ENCODE peak calls at places on chromosomes 1 and 21, in six cellular contexts. Q, T, O, L, N and J are unnamed samples.

GRCh38 chr1:87682565-87682964 is 353.9 kb downstream of the LMO4 start:
- DNase-seq in Q (no peak), L (no peak), T (no peak), N (no peak), O (no peak), J (no peak)

GRCh38 chr21:45381036-45381787 is 23.8 kb upstream of the COL18A1 start:
- DNase-seq in O (peak; percentile 56), L (no peak), T (no peak), N (no peak), Q (no peak), J (no peak)

GRCh38 chr21:43981871-43982210 is 30.3 kb upstream of the TRAPPC10 start:
- DNase-seq in N (no peak), O (no peak), T (peak; percentile 80), L (no peak), Q (no peak), J (no peak)

GRCh38 chr1:240399381-240399780 is 212.6 kb downstream of the GREM2 start:
- DNase-seq in T (no peak), L (peak; percentile 86), Q (peak; percentile 91), N (no peak), O (no peak), J (no peak)

GRCh38 chr1:81948495-81948894 is 147.8 kb downstream of the ADGRL2 start:
- DNase-seq in Q (no peak), N (no peak), O (no peak), T (no peak), L (no peak), J (no peak)

GRCh38 chr1:111513410-111514020 is 10.1 kb upstream of the ADORA3 start:
- DNase-seq in T (no peak), L (no peak), Q (no peak), N (no peak), O (peak; percentile 56), J (no peak)

GRCh38 chr1:58442114-58442513 is 104.4 kb downstream of the OMA1 start:
- DNase-seq in L (peak; percentile 64), O (no peak), N (peak; percentile 2), Q (no peak), T (no peak), J (no peak)

GRCh38 chr1:224637510-224637909 is 21.4 kb downstream of the CNIH3 start:
- DNase-seq in N (no peak), L (peak; percentile 96), Q (peak; percentile 97), O (no peak), T (no peak), J (no peak)

GRCh38 chr1:71882241-71883036 is 399.9 kb downstream of the NEGR1 start:
- DNase-seq in Q (no peak), N (no peak), T (no peak), L (no peak), O (no peak), J (no peak)

GRCh38 chr1:188857526-188858087 is 1620.1 kb downstream of the BRINP3 start:
- DNase-seq in N (no peak), O (peak; percentile 55), L (no peak), Q (no peak), T (peak; percentile 4), J (no peak)

GRCh38 chr1:203281033-203281432 is 24.3 kb upstream of the BTG2 start:
- DNase-seq in O (no peak), Q (peak; percentile 59), N (no peak), L (no peak), T (peak; percentile 34), J (no peak)

GRCh38 chr1:164256456-164256855 is 302.5 kb upstream of the PBX1 start:
- DNase-seq in L (no peak), Q (no peak), T (no peak), N (no peak), O (no peak), J (no peak)

GRCh38 chr1:62595647-62596046 is 1.7 kb upstream of the ANGPTL3 start:
- DNase-seq in T (no peak), Q (no peak), L (no peak), N (no peak), O (no peak), J (no peak)

GRCh38 chr1:118788372-118788955 is 199.7 kb downstream of the TBX15 start:
- DNase-seq in O (peak; percentile 77), Q (peak; percentile 13), N (peak; percentile 86), L (peak; percentile 56), T (no peak), J (no peak)

GRCh38 chr1:110462964-110463363 is 12.0 kb downstream of the PROK1 start:
- DNase-seq in T (no peak), N (no peak), Q (peak; percentile 34), L (no peak), O (no peak), J (no peak)

GRCh38 chr1:23638188-23638619 is 53.4 kb upstream of the RPL11 start:
- DNase-seq in O (no peak), Q (no peak), T (no peak), N (no peak), L (no peak), J (no peak)

GRCh38 chr21:27047331-27048314 is 80.7 kb upstream of the ADAMTS5 start:
- DNase-seq in O (no peak), L (peak; percentile 56), T (no peak), Q (peak; percentile 63), N (no peak), J (no peak)

GRCh38 chr21:36697473-36698159 is 1.3 kb upstream of the SIM2 start:
- DNase-seq in T (peak; percentile 88), O (no peak), N (no peak), L (no peak), Q (no peak), J (no peak)

GRCh38 chr1:183239793-183240625 is 53.9 kb downstream of the LAMC2 start:
- DNase-seq in N (no peak), Q (no peak), O (no peak), L (peak; percentile 25), T (no peak), J (no peak)

GRCh38 chr1:36463404-36463772 is 796 bp downstream of the MRPS15 start:
- DNase-seq in L (no peak), N (no peak), Q (no peak), T (peak; percentile 59), O (no peak), J (no peak)

GRCh38 chr21:45264919-45265515 is 22.7 kb downstream of the POFUT2 start:
- DNase-seq in N (no peak), O (peak; percentile 75), Q (no peak), L (no peak), T (peak; percentile 50), J (no peak)

GRCh38 chr1:58909162-58909560 is 125.3 kb upstream of the JUN start:
- DNase-seq in T (no peak), O (no peak), N (no peak), L (peak; percentile 75), Q (peak; percentile 97), J (no peak)

GRCh38 chr1:240314845-240315746 is 223.4 kb downstream of the FMN2 start:
- DNase-seq in Q (no peak), O (no peak), N (no peak), L (peak; percentile 75), T (no peak), J (no peak)

GRCh38 chr1:227929746-227930472 is 17.8 kb downstream of the WNT9A start:
- DNase-seq in T (no peak), L (no peak), N (no peak), O (peak; percentile 41), Q (no peak), J (no peak)

GRCh38 chr1:89724369-89725015 is 91.6 kb downstream of the LRRC8C start:
- DNase-seq in T (no peak), L (no peak), O (no peak), N (no peak), Q (peak; percentile 84), J (peak; percentile 52)

GRCh38 chr21:45234127-45234526 is 53.6 kb downstream of the POFUT2 start:
- DNase-seq in N (no peak), L (no peak), O (no peak), T (peak; percentile 43), Q (no peak), J (no peak)

GRCh38 chr1:103142466-103142865 is 34.1 kb upstream of the COL11A1 start:
- DNase-seq in O (no peak), T (no peak), L (no peak), Q (no peak), N (no peak), J (no peak)

GRCh38 chr1:156495401-156496140 is 5.0 kb downstream of the MEF2D start:
- DNase-seq in O (peak; percentile 77), N (no peak), T (no peak), Q (no peak), L (no peak), J (no peak)

GRCh38 chr1:202501281-202501680 is 152.8 kb downstream of the PPP1R12B start:
- DNase-seq in T (peak; percentile 3), O (no peak), L (peak; percentile 49), Q (peak; percentile 47), N (peak; percentile 49), J (no peak)

GRCh38 chr1:150154143-150154542 is 4.4 kb downstream of the PLEKHO1 start:
- DNase-seq in N (no peak), L (no peak), O (no peak), Q (no peak), T (no peak), J (no peak)

GRCh38 chr21:35428041-35428400 is 378.9 kb upstream of the RUNX1 start:
- DNase-seq in O (no peak), Q (no peak), N (no peak), T (no peak), L (peak; percentile 82), J (no peak)

GRCh38 chr1:1620433-1621139 is 5.3 kb downstream of the MIB2 start:
- DNase-seq in O (peak; percentile 78), Q (no peak), T (no peak), N (no peak), L (no peak), J (no peak)

GRCh38 chr1:157469715-157470114 is 82.6 kb downstream of the FCRL5 start:
- DNase-seq in L (no peak), N (no peak), O (no peak), T (no peak), Q (no peak), J (no peak)

GRCh38 chr21:46128106-46128982 is 27.0 kb downstream of the FTCD start:
- DNase-seq in N (no peak), O (peak; percentile 43), Q (no peak), T (no peak), L (no peak), J (no peak)

GRCh38 chr1:155218854-155219591 is 10.5 kb downstream of the MTX1 start:
- DNase-seq in N (peak; percentile 6), Q (peak; percentile 82), T (peak; percentile 81), O (no peak), L (peak; percentile 51), J (no peak)

GRCh38 chr1:148435406-148435805 is 47.7 kb downstream of the PPIAL4G start:
- DNase-seq in L (no peak), O (no peak), T (no peak), Q (no peak), N (no peak), J (no peak)

GRCh38 chr1:160607051-160608032 is 28.0 kb upstream of the CD84 start:
- DNase-seq in L (peak; percentile 76), N (peak; percentile 38), T (peak; percentile 25), O (no peak), Q (peak; percentile 80), J (peak; percentile 90)

GRCh38 chr1:49051647-49052046 is 275.0 kb upstream of the BEND5 start:
- DNase-seq in O (no peak), N (no peak), Q (no peak), T (no peak), L (no peak), J (no peak)

GRCh38 chr21:46468110-46468774 is 9.6 kb downstream of the DIP2A start:
- DNase-seq in N (no peak), O (no peak), L (no peak), T (no peak), Q (no peak), J (no peak)